ENCODE peak calls at places on chromosomes 2 and 18, in four cellular contexts. V is cardiac muscle cell, U is HCT116, L is mesendoderm. C is an unnamed sample.

GRCh38 chr2:126244937-126245336 is 411.0 kb upstream of the GYPC start:
- DNase-seq in V (peak; percentile 77), U (no peak), L (peak; percentile 87), C (peak; percentile 25)

GRCh38 chr2:231680284-231680991 is 27.9 kb upstream of the PTMA start:
- DNase-seq in V (no peak), U (no peak), L (peak; percentile 94), C (peak; percentile 50)

GRCh38 chr2:240815761-240816583 is 4.0 kb downstream of the KIF1A start:
- DNase-seq in V (no peak), U (no peak), L (no peak), C (no peak)

GRCh38 chr2:160402498-160402897 is 91.1 kb downstream of the RBMS1 start:
- DNase-seq in V (peak; percentile 27), U (no peak), L (no peak), C (no peak)

GRCh38 chr2:97935719-97936161 is 60.0 kb downstream of the TMEM131 start:
- DNase-seq in V (peak; percentile 29), U (peak; percentile 28), L (peak; percentile 93), C (no peak)

GRCh38 chr18:61308795-61309393 is 24.3 kb upstream of the CDH20 start:
- DNase-seq in V (no peak), U (no peak), L (no peak), C (no peak)

GRCh38 chr2:50014168-50014567 is 859.9 kb upstream of the FSHR start:
- DNase-seq in V (no peak), U (no peak), L (no peak), C (no peak)

GRCh38 chr2:101004671-101005325 is 2.7 kb downstream of the RPL31 start:
- DNase-seq in V (no peak), U (no peak), L (no peak), C (no peak)

GRCh38 chr2:156343096-156343939 is 10.8 kb upstream of the NR4A2 start:
- DNase-seq in V (no peak), U (no peak), L (no peak), C (no peak)

GRCh38 chr2:239800785-239801184 is 224.4 kb downstream of the NDUFA10 start:
- DNase-seq in V (no peak), U (no peak), L (no peak), C (no peak)

GRCh38 chr18:32300914-32301313 is 111.1 kb downstream of the MEP1B start:
- DNase-seq in V (no peak), U (no peak), L (no peak), C (no peak)

GRCh38 chr2:98771771-98772521 is 41.0 kb upstream of the MGAT4A start:
- DNase-seq in V (no peak), U (no peak), L (no peak), C (no peak)

GRCh38 chr18:13500891-13501887 is 225.2 kb downstream of the FAM210A start:
- DNase-seq in V (no peak), U (no peak), L (peak; percentile 76), C (peak; percentile 82)

GRCh38 chr2:212066546-212066945 is 472.1 kb downstream of the ERBB4 start:
- DNase-seq in V (no peak), U (no peak), L (no peak), C (no peak)

GRCh38 chr2:3493610-3493997 is 25.7 kb downstream of the ADI1 start:
- DNase-seq in V (peak; percentile 68), U (no peak), L (peak; percentile 56), C (peak; percentile 87)

GRCh38 chr2:17190527-17190926 is 327.7 kb downstream of the RAD51AP2 start:
- DNase-seq in V (no peak), U (no peak), L (peak; percentile 41), C (no peak)

GRCh38 chr2:105798595-105798994 is 53.9 kb downstream of the NCK2 start:
- DNase-seq in V (no peak), U (no peak), L (no peak), C (no peak)

GRCh38 chr2:155975734-155976133 is 356.8 kb downstream of the NR4A2 start:
- DNase-seq in V (no peak), U (no peak), L (peak; percentile 21), C (no peak)

GRCh38 chr2:120313695-120314615 is 32.0 kb upstream of the INHBB start:
- DNase-seq in V (no peak), U (no peak), L (no peak), C (no peak)
- H3K36me3 ChIP-seq in V (no peaks in the 10 kb centered on the region), U (no peaks in the 10 kb centered on the region), L (no peaks in the 10 kb centered on the region), C (no peaks in the 10 kb centered on the region)

GRCh38 chr2:143217512-143218136 is 88.4 kb downstream of the ARHGAP15 start:
- DNase-seq in V (no peak), U (no peak), L (no peak), C (no peak)
- H3K36me3 ChIP-seq in V (no peaks in the 10 kb centered on the region), U (no peaks in the 10 kb centered on the region), L (no peaks in the 10 kb centered on the region), C (no peaks in the 10 kb centered on the region)

GRCh38 chr18:3663870-3664512 is 214.0 kb downstream of the TGIF1 start:
- DNase-seq in V (no peak), U (no peak), L (no peak), C (no peak)
- H3K36me3 ChIP-seq in V (no peaks in the 10 kb centered on the region), U (peaks cover 12% of the 10 kb centered on the region), L (no peaks in the 10 kb centered on the region), C (no peaks in the 10 kb centered on the region)

GRCh38 chr2:64594563-64594989 is 59.1 kb downstream of the SERTAD2 start:
- DNase-seq in V (no peak), U (no peak), L (no peak), C (no peak)

GRCh38 chr2:64595397-64596160 is 58.1 kb downstream of the SERTAD2 start:
- DNase-seq in V (peak; percentile 50), U (peak; percentile 27), L (peak; percentile 59), C (no peak)

GRCh38 chr2:64598226-64598625 is 55.5 kb downstream of the SERTAD2 start:
- DNase-seq in V (no peak), U (no peak), L (no peak), C (no peak)

GRCh38 chr2:64591188-64591587 is 62.5 kb downstream of the SERTAD2 start:
- DNase-seq in V (no peak), U (no peak), L (no peak), C (no peak)

GRCh38 chr2:64592994-64593655 is 60.6 kb downstream of the SERTAD2 start:
- DNase-seq in V (no peak), U (no peak), L (no peak), C (no peak)
- H3K36me3 ChIP-seq in V (peaks cover 35% of the 10 kb centered on the region), U (no peaks in the 10 kb centered on the region), L (no peaks in the 10 kb centered on the region), C (peaks cover 10% of the 10 kb centered on the region)

DNA sequence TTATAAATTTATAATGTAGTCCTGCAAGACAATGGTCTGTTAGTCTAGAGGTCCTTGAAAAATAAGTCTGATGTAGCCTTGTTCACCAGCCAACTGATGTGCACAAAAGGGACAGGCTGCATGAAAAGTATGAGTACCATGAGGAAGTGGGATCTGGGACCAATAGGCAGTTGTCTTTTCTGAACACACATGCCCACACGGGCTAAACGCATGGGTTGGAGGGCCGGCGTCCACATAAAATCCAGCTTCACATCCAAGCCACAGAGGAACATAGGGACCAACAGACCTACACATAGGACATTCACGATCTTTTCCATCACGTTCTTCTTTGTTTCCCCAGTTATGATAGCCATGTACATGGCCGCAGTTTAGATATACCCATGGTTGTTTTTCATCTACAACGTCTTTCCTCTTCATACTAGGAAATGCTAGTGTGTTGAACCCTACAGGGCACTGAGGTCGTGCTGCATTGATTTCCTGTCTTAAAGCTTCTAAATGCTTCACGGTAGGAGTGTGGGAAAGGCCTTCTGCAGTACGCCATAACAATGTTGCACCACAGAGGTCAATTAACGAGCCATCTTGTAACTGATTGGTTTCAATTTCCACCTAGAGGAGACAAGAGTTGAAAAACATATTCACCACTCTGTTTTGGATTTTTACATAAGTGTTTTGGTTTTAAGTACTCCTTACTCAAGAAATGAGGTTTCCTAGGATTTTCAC is 49.4 kb downstream of the PELI1 start:
- DNase-seq in V (no peak), U (no peak), L (no peak), C (no peak)
- H3K36me3 ChIP-seq in V (peaks cover 9% of the 10 kb centered on the region), U (no peaks in the 10 kb centered on the region), L (peaks cover 14% of the 10 kb centered on the region), C (peaks cover 8% of the 10 kb centered on the region)

GRCh38 chr18:79985172-79985571 is 3.2 kb downstream of the TXNL4A start:
- DNase-seq in V (no peak), U (no peak), L (no peak), C (no peak)
- H3K36me3 ChIP-seq in V (no peaks in the 10 kb centered on the region), U (peaks cover 30% of the 10 kb centered on the region), L (no peaks in the 10 kb centered on the region), C (no peaks in the 10 kb centered on the region)

GRCh38 chr18:12328179-12328823 is 20.3 kb downstream of the TUBB6 start:
- DNase-seq in V (no peak), U (no peak), L (no peak), C (no peak)

GRCh38 chr18:12325726-12326245 is 17.7 kb downstream of the TUBB6 start:
- DNase-seq in V (no peak), U (no peak), L (no peak), C (no peak)

GRCh38 chr18:12329125-12329698 is 21.2 kb downstream of the TUBB6 start:
- DNase-seq in V (no peak), U (no peak), L (no peak), C (no peak)

GRCh38 chr18:12326711-12327460 is 18.8 kb downstream of the TUBB6 start:
- DNase-seq in V (no peak), U (no peak), L (no peak), C (no peak)

DNA sequence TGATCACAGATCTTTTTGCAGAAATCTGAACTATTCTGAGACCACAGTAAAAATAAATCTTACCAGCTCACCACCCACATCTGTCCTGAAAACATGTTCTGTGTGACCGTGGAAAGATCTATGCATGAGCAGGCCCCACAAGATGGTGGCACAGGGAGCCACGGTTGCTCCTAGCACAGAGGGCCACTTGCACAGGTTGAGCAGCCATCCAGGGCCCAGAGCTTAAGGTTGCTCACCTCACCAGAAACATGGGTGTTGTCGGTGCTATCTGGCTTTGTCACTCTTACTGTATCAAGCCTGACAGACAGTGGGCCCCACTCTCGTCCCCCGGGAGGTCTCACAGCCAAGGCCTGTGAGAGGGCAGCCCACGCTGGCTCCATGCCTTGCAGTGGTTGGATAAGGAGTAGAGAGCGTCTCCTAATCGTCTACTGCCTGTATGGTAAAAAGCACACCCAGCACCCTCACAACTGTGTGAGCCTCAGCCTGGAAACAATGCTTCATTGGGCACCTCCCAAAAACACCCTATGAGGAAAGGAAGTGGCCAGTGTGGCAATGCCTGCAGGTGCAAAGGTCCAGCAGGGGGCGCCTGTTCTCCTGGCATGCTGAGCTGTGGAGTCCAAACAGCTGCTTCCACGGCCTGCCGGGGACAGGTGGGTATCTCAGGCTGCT is 19.6 kb downstream of the TUBB6 start:
- DNase-seq in V (peak; percentile 84), U (peak; percentile 52), L (peak; percentile 93), C (peak; percentile 58)
- H3K36me3 ChIP-seq in V (peaks cover 48% of the 10 kb centered on the region), U (peaks cover 34% of the 10 kb centered on the region), L (peaks cover 12% of the 10 kb centered on the region), C (peaks cover 35% of the 10 kb centered on the region)

GRCh38 chr18:9851511-9851910 is 34.3 kb upstream of the TXNDC2 start:
- DNase-seq in V (no peak), U (no peak), L (no peak), C (no peak)

GRCh38 chr18:9856097-9856496 is 29.7 kb upstream of the TXNDC2 start:
- DNase-seq in V (no peak), U (no peak), L (no peak), C (no peak)

GRCh38 chr18:9852266-9853081 is 33.3 kb upstream of the TXNDC2 start:
- DNase-seq in V (no peak), U (no peak), L (no peak), C (no peak)

GRCh38 chr18:9855686-9856085 is 30.1 kb upstream of the TXNDC2 start:
- DNase-seq in V (no peak), U (no peak), L (no peak), C (no peak)

GRCh38 chr18:9854801-9855676 is 30.7 kb upstream of the TXNDC2 start:
- DNase-seq in V (no peak), U (no peak), L (no peak), C (no peak)
- H3K36me3 ChIP-seq in V (no peaks in the 10 kb centered on the region), U (no peaks in the 10 kb centered on the region), L (no peaks in the 10 kb centered on the region), C (peaks cover 6% of the 10 kb centered on the region)

C was measured in thyroid gland.